ENCODE peak calls at places on chromosomes 2 and 18, in six cellular contexts. W is HepG2, H is K562, N is HCT116, Q is H1, Z is SK-N-SH. T is an unnamed sample. For H4K20me1, the result is how much of the 10 kb centered on the place peaks cover.

GRCh38 chr2:7694066-7695000 is 777.1 kb downstream of the RNF144A start:
- DNase-seq in H (no peak), W (no peak), Z (no peak), N (no peak), Q (no peak), T (no peak)

GRCh38 chr2:24228470-24228869 is 53.6 kb downstream of the FAM228A start:
- DNase-seq in N (no peak), H (no peak), Z (no peak), W (peak), Q (no peak), T (no peak)

GRCh38 chr18:56890632-56891031 is 239.5 kb downstream of the WDR7 start:
- DNase-seq in Z (no peak), Q (no peak), H (no peak), W (peak), N (no peak), T (no peak)

GRCh38 chr18:75854174-75854573 is 426.7 kb upstream of the SMIM21 start:
- DNase-seq in Z (no peak), W (peak), H (peak), N (peak), Q (peak), T (no peak)

GRCh38 chr2:70959271-70959761 is 19.1 kb upstream of the ANKRD53 start:
- DNase-seq in W (no peak), Q (no peak), N (no peak), H (no peak), Z (no peak), T (no peak)

GRCh38 chr18:62957885-62958472 is 242.6 kb downstream of the PHLPP1 start:
- DNase-seq in H (no peak), Z (no peak), Q (peak), N (peak), W (peak), T (no peak)

GRCh38 chr2:214006601-214007000 is 404.3 kb upstream of the VWC2L start:
- DNase-seq in Q (no peak), W (no peak), Z (no peak), H (no peak), N (no peak), T (no peak)

GRCh38 chr2:974454-974853 is 23.8 kb downstream of the SNTG2 start:
- DNase-seq in Z (no peak), W (no peak), Q (no peak), H (no peak), N (no peak), T (no peak)

GRCh38 chr2:241011296-241011600 is 12.8 kb downstream of the SNED1 start:
- DNase-seq in Z (no peak), Q (no peak), N (no peak), W (no peak), H (no peak), T (no peak)

GRCh38 chr2:218785103-218785502 is 3.2 kb downstream of the CYP27A1 start:
- DNase-seq in H (no peak), Z (no peak), N (no peak), W (peak), Q (no peak), T (no peak)

GRCh38 chr18:77700051-77700450 is 450.4 kb downstream of the GALR1 start:
- DNase-seq in Q (no peak), H (no peak), W (no peak), N (no peak), Z (no peak), T (no peak)

GRCh38 chr2:72973566-72974435 is 56.5 kb downstream of the EMX1 start:
- DNase-seq in W (peak), Q (no peak), Z (peak), H (peak), N (peak), T (no peak)

GRCh38 chr18:6161549-6161948 is 253.2 kb downstream of the L3MBTL4 start:
- DNase-seq in H (no peak), W (no peak), Q (no peak), N (no peak), Z (no peak), T (no peak)

GRCh38 chr2:25673170-25674002 is at the start of gene DTNB:
- DNase-seq in Q (no peak), H (peak), W (peak), N (no peak), Z (peak), T (no peak)

GRCh38 chr2:238428866-238429265 is 2.1 kb downstream of the ASB1 start:
- DNase-seq in W (no peak), N (no peak), H (no peak), Z (no peak), Q (no peak), T (no peak)

GRCh38 chr2:199684168-199684567 is 166.8 kb downstream of the FTCDNL1 start:
- DNase-seq in W (no peak), Z (no peak), N (no peak), H (no peak), Q (no peak), T (no peak)

GRCh38 chr2:10446631-10447030 is 1.5 kb downstream of the ODC1 start:
- DNase-seq in N (no peak), W (no peak), Q (no peak), Z (no peak), H (no peak), T (no peak)
- H4K20me1 ChIP-seq in N (under half), W (under half), Q (under half), Z (half or more), H (under half), T (under half)

DNA sequence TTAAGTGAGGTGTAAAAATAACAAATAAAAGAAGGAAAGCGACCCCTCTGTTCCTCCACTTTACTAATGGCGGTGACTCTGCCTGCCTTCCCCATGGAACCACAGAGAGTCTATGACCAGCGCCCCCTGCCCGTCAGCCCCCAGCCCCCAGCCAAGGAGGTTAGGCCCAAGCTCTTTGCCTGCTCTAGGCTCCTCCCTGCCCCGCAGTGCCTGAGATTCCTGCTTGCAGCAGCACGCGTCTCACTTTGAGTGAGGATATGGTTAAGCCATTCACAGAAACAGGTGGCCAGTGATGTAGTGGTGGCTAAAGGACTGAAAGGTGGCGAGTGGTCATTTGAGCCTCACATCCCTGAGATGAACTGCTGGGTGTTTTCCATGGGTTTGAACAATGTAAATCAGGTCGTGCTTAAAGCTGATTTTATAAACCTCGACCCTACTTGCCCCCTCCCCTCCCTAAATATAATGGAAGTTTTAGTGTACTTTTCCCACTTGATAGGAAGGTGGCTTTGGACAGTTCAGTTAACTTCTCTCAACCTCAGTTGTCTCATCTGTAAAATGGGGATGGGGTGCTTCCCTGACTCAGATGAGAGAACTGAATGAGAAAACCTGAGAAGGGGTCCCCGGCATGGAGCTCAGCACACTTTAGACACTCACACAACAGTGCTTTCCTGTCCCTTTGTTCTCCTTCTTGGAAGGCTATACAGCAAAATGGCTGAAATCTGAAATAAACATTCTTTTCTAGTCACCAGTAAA is 46.5 kb downstream of the IL1RL2 start:
- DNase-seq in Z (no peak), N (no peak), Q (no peak), H (no peak), W (no peak), T (no peak)
- TF ChIP-seq SIN3A in Z (no peak), N (no peak), Q (no peak), H (no peak), W (no peak), T (no peak)

DNA sequence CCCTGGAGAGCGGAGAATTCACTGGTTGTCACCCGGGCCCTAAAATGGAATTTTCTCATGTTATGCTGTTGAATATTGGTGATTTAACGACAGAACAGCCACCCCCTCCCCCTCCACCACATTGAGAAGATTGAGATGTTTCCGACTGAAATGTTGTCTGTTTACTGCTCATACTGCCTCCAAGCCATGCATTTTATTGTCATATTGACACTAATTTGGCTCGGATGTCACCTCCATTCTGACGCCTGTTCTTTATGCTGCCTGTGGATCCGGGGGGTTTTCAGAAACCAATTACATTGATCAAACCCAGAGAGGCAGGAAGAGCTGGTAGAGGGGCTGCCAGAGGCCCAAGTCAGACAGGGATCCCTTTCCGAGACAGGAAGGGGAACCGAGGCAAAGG is 225.3 kb downstream of the GLI2 start:
- DNase-seq in Z (no peak), Q (no peak), N (no peak), H (no peak), W (no peak), T (no peak)
- H4K20me1 ChIP-seq in Z (under half), Q (under half), N (under half), H (under half), W (under half), T (under half)

DNA sequence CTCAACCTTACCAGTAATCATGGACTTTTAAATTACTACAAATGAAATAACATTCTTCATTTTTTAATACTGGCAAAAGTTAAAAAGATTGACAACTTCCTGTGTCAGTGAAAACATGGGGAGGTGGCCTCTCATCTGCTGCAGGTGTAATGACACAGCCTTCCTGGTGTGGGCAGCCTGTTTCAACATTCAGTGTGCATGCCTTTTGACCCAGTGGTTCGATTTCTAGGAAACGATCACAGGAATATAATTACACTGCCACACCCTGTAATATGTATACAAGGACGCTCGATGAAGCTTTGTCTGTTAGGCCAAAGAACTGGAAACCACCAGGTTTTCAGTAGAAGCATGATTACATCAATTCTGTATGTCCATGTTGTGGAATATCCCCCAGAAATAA is 68.7 kb downstream of the MTHFD2 start:
- DNase-seq in N (peak), Q (no peak), Z (no peak), H (peak), W (peak), T (no peak)
- TF ChIP-seq SIN3A in N (no peak), Q (no peak), Z (no peak), H (no peak), W (no peak), T (no peak)

GRCh38 chr2:46737577-46737976 is 178.0 kb downstream of the MCFD2 start:
- DNase-seq in W (peak), H (no peak), N (peak), Z (no peak), Q (no peak), T (no peak)
- H4K20me1 ChIP-seq in W (under half), H (under half), N (under half), Z (half or more), Q (under half), T (under half)

DNA sequence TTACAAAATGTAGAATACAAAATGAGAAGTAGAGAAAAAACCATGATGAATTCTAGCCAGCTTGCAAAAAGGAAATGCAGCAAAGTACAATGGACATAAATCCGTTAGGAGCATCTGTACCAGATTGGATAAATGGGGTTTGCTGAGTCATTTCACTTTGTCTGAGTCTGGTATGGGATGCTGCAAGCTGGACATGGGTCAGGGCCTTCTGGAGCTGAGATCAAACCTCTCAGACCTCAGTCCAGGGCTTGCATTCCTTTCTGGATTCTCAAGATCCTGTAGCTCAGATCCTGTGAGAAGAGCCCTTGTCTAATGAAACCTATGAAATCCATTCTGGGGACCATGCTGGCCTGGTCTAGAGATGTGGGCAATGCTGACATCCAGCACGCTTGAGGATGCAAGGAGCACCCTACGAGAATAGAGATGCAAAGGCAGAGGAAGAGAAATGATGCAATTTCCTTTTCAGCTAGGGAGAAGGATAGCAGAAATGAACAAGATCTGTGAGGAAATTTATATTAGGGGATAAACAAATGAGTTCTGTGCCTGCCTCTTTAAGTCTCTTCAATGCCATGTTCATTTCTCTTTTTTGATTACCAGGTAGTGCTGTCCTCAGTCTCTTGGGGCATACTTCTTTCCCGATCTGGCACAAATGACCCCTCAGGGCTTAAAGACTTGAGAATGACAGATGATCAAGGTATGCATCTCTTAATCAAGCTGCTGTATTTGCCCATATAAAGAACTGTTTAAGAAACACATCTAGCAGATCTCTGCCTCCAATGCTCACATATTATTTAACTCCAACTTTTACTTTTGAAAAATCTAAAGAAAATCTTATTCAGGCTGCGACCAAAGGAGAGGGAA is 230.4 kb downstream of the MEIS1 start:
- DNase-seq in Q (no peak), W (no peak), N (no peak), Z (no peak), H (no peak), T (no peak)
- TF ChIP-seq SIN3A in Q (no peak), W (no peak), N (no peak), Z (no peak), H (no peak), T (no peak)

T was measured in GM12878.